ENCODE peak calls at places on chromosomes 2 and 18, in seven cellular contexts. H, F, W, V, U, E and B are unnamed samples.
A peak's percentile ranks its signal among the peaks of the same experiment; 100 is the strongest.

GRCh38 chr2:160596431-160596830 is 102.8 kb upstream of the RBMS1 start:
- DNase-seq in H (no peak), F (no peak), W (no peak), V (no peak), U (no peak), E (no peak), B (no peak)

GRCh38 chr18:5422626-5423025 is 121.2 kb downstream of the EPB41L3 start:
- DNase-seq in H (no peak), F (no peak), W (no peak), V (no peak), U (no peak), E (no peak), B (no peak)

GRCh38 chr2:5766051-5766450 is 73.9 kb downstream of the SOX11 start:
- DNase-seq in H (no peak), F (no peak), W (no peak), V (no peak), U (no peak), E (no peak), B (no peak)

GRCh38 chr18:61543518-61543917 is 210.3 kb downstream of the CDH20 start:
- DNase-seq in H (no peak), F (no peak), W (no peak), V (no peak), U (no peak), E (no peak), B (no peak)

GRCh38 chr2:158457826-158458616 is 1.3 kb downstream of the PKP4 start:
- DNase-seq in H (peak; percentile 63), F (peak; percentile 82), W (peak; percentile 67), V (peak; percentile 74), U (peak; percentile 64), E (peak; percentile 51), B (no peak)

GRCh38 chr2:25270061-25270460 is 71.7 kb downstream of the DNMT3A start:
- DNase-seq in H (no peak), F (no peak), W (no peak), V (no peak), U (no peak), E (no peak), B (no peak)

GRCh38 chr2:240760121-240760520 is 59.9 kb downstream of the KIF1A start:
- DNase-seq in H (no peak), F (no peak), W (no peak), V (no peak), U (no peak), E (no peak), B (no peak)

GRCh38 chr2:128311755-128312341 is 6.8 kb downstream of the HS6ST1 start:
- DNase-seq in H (no peak), F (no peak), W (no peak), V (no peak), U (no peak), E (no peak), B (no peak)

GRCh38 chr2:233173115-233173514 is 78.4 kb upstream of the ATG16L1 start:
- DNase-seq in H (no peak), F (peak; percentile 51), W (no peak), V (no peak), U (no peak), E (no peak), B (no peak)

GRCh38 chr2:144650886-144651285 is 131.0 kb upstream of the ZEB2 start:
- DNase-seq in H (no peak), F (no peak), W (no peak), V (no peak), U (no peak), E (no peak), B (no peak)

GRCh38 chr2:206083602-206084467 is 2.1 kb downstream of the INO80D start:
- DNase-seq in H (no peak), F (no peak), W (no peak), V (no peak), U (no peak), E (peak; percentile 14), B (no peak)

GRCh38 chr2:12728221-12728777 is 11.6 kb downstream of the TRIB2 start:
- DNase-seq in H (no peak), F (no peak), W (no peak), V (no peak), U (no peak), E (peak; percentile 68), B (no peak)

GRCh38 chr18:35730738-35731370 is 149.3 kb downstream of the GALNT1 start:
- DNase-seq in H (no peak), F (no peak), W (no peak), V (no peak), U (no peak), E (no peak), B (no peak)

GRCh38 chr2:163778045-163778753 is 42.4 kb upstream of the FIGN start:
- DNase-seq in H (no peak), F (peak; percentile 89), W (no peak), V (peak; percentile 22), U (no peak), E (no peak), B (no peak)

GRCh38 chr2:233486778-233487552 is 79.6 kb downstream of the USP40 start:
- DNase-seq in H (no peak), F (peak; percentile 85), W (no peak), V (no peak), U (no peak), E (no peak), B (no peak)

GRCh38 chr2:190432567-190433231 is 24.5 kb downstream of the MFSD6 start:
- DNase-seq in H (no peak), F (no peak), W (no peak), V (no peak), U (peak; percentile 47), E (no peak), B (no peak)

GRCh38 chr2:85748039-85748438 is 5.8 kb upstream of the ATOH8 start:
- DNase-seq in H (no peak), F (no peak), W (no peak), V (no peak), U (no peak), E (peak; percentile 35), B (no peak)

GRCh38 chr2:188032306-188032705 is 259.4 kb upstream of the GULP1 start:
- DNase-seq in H (no peak), F (no peak), W (no peak), V (no peak), U (no peak), E (no peak), B (no peak)

GRCh38 chr2:112794131-112794733 is 9.9 kb upstream of the IL1A start:
- DNase-seq in H (peak; percentile 22), F (peak; percentile 86), W (no peak), V (peak; percentile 63), U (no peak), E (peak; percentile 14), B (no peak)